ENCODE peak calls at places on chromosome 7, in four cellular contexts. R, F, K and D are unnamed samples.

GRCh38 chr7:36651404-36651803 is 72.9 kb downstream of the AOAH start:
- DNase-seq in R (no peak), K (no peak), F (no peak), D (no peak)

GRCh38 chr7:49320083-49320482 is 395.7 kb downstream of the CDC14C start:
- DNase-seq in K (no peak), F (no peak), R (no peak), D (no peak)

GRCh38 chr7:128840326-128841170 is 10.3 kb downstream of the FLNC start:
- DNase-seq in R (no peak), F (no peak), K (no peak), D (no peak)

GRCh38 chr7:87474533-87475358 is 734 bp downstream of the ABCB4 start:
- DNase-seq in R (peak; percentile 96), K (no peak), F (no peak), D (peak; percentile 46)

GRCh38 chr7:126140858-126141491 is 1111.8 kb downstream of the GRM8 start:
- DNase-seq in F (no peak), K (no peak), R (no peak), D (no peak)

GRCh38 chr7:55073051-55073511 is 54.3 kb downstream of the EGFR start:
- DNase-seq in R (peak; percentile 90), K (no peak), F (no peak), D (no peak)

GRCh38 chr7:157228864-157229422 is 90.2 kb downstream of the UBE3C start:
- DNase-seq in K (peak; percentile 27), R (no peak), F (peak; percentile 41), D (peak; percentile 36)

GRCh38 chr7:157358041-157358752 is 21.4 kb downstream of the DNAJB6 start:
- DNase-seq in K (no peak), R (no peak), F (no peak), D (no peak)

GRCh38 chr7:155645652-155646051 is 1.2 kb downstream of the RBM33 start:
- DNase-seq in F (no peak), R (no peak), K (no peak), D (peak; percentile 19)

GRCh38 chr7:42237162-42237821 is at the start of gene GLI3:
- DNase-seq in R (no peak), F (peak; percentile 70), K (no peak), D (peak; percentile 90)

GRCh38 chr7:101816499-101817030 is 861 bp upstream of the CUX1 start:
- DNase-seq in F (peak; percentile 77), K (no peak), R (no peak), D (no peak)

GRCh38 chr7:953547-954327 is 743 bp downstream of the ADAP1 start:
- DNase-seq in K (peak; percentile 59), F (no peak), R (no peak), D (no peak)

GRCh38 chr7:45626441-45627430 is 52.6 kb downstream of the ADCY1 start:
- DNase-seq in F (no peak), K (no peak), R (no peak), D (no peak)

GRCh38 chr7:114426824-114427223 is 12.2 kb downstream of the FOXP2 start:
- DNase-seq in F (no peak), R (no peak), K (no peak), D (peak; percentile 49)

GRCh38 chr7:146772581-146772980 is 656.0 kb downstream of the CNTNAP2 start:
- DNase-seq in R (no peak), F (no peak), K (no peak), D (no peak)

GRCh38 chr7:100396421-100396982 is 23.2 kb downstream of the PILRA start:
- DNase-seq in K (no peak), R (peak; percentile 93), F (no peak), D (no peak)

GRCh38 chr7:50939026-50939425 is 156.3 kb upstream of the GRB10 start:
- DNase-seq in F (no peak), K (no peak), R (no peak), D (no peak)

GRCh38 chr7:45893996-45894664 is 5.8 kb downstream of the IGFBP1 start:
- DNase-seq in F (no peak), R (no peak), K (no peak), D (no peak)

GRCh38 chr7:130901209-130901783 is 167.3 kb upstream of the KLF14 start:
- DNase-seq in R (no peak), F (no peak), K (no peak), D (no peak)

GRCh38 chr7:36283171-36283570 is 106.5 kb upstream of the ANLN start:
- DNase-seq in R (no peak), F (no peak), K (no peak), D (no peak)

GRCh38 chr7:156473476-156474240 is 166.9 kb upstream of the RNF32 start:
- DNase-seq in R (no peak), F (peak; percentile 67), K (peak; percentile 25), D (peak; percentile 31)

GRCh38 chr7:125641884-125642283 is 712.3 kb upstream of the POT1 start:
- DNase-seq in R (no peak), F (no peak), K (no peak), D (no peak)

GRCh38 chr7:23380556-23380955 is 81.4 kb downstream of the MALSU1 start:
- DNase-seq in F (no peak), R (no peak), K (no peak), D (no peak)

GRCh38 chr7:98758157-98758556 is 111.7 kb downstream of the TMEM130 start:
- DNase-seq in F (no peak), R (no peak), K (no peak), D (no peak)
- H3K79me2 ChIP-seq in F (no peaks in the 10 kb centered on the region), R (no peaks in the 10 kb centered on the region), K (no peaks in the 10 kb centered on the region), D (no peaks in the 10 kb centered on the region)

DNA sequence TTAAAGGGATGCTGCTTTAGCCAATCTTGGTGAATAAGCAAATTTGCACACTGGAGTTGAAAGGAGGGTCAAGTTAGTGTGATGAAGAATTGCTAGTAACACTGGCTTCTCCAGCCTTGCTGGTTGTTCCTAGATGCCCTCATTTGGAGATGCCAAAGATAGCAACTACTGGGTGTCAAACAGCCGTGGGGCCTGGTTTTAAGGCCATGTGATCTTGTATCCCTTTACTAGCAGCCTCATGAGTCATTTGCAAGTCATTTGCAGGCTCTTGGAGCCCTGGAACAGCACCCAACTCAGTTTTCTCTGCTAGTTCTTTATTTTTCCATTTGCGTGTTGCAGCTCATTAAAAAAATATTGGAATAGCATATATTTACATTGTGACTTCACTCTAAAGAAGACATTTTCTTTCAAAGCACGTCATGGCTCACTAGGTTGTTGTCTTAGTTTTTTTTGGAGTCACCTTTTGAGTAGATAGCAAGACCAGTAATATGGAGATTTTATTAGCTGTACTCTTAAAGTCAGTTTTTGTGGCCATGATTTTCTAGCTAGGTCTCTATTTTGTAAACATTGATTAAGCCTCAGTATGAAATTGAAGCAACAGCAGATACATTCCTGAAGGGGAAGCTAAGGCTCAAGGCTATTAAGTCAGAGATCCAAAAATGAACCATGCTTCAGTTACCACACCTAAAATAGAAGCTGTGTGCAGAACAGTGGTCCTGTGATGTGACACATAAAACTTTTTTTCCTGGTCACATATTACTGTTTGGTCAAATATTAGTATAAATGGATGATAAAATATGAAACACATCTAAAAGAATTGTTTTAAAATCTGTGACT is 1.3 kb downstream of the LSMEM1 start:
- DNase-seq in K (no peak), F (peak; percentile 50), R (no peak), D (peak; percentile 41)
- H3K27ac ChIP-seq in K (no peak overlapping the region), F (no peak overlapping the region), R (no peak overlapping the region), D (peak overlapping the region; percentile 28)

GRCh38 chr7:6171532-6172330 is 100.7 kb downstream of the CYTH3 start:
- DNase-seq in F (no peak), R (no peak), K (no peak), D (no peak)

GRCh38 chr7:6178273-6179029 is 94.0 kb downstream of the CYTH3 start:
- DNase-seq in K (no peak), F (no peak), R (no peak), D (no peak)

GRCh38 chr7:6179620-6180343 is 92.6 kb downstream of the CYTH3 start:
- DNase-seq in R (no peak), F (no peak), K (no peak), D (no peak)

GRCh38 chr7:6172331-6173295 is 99.8 kb downstream of the CYTH3 start:
- DNase-seq in K (no peak), R (no peak), F (no peak), D (no peak)

GRCh38 chr7:6175642-6176041 is 96.8 kb downstream of the CYTH3 start:
- DNase-seq in R (no peak), K (no peak), F (no peak), D (no peak)
- TF ChIP-seq MYC in R (no peak), K (no peak), F (no peak), D (no peak)

GRCh38 chr7:148753224-148753623 is 54.5 kb downstream of the CUL1 start:
- DNase-seq in R (no peak), F (peak; percentile 63), K (no peak), D (no peak)
- H3K79me2 ChIP-seq in R (no peaks in the 10 kb centered on the region), F (peaks cover 16% of the 10 kb centered on the region), K (peaks cover 4% of the 10 kb centered on the region), D (peaks cover 27% of the 10 kb centered on the region)

DNA sequence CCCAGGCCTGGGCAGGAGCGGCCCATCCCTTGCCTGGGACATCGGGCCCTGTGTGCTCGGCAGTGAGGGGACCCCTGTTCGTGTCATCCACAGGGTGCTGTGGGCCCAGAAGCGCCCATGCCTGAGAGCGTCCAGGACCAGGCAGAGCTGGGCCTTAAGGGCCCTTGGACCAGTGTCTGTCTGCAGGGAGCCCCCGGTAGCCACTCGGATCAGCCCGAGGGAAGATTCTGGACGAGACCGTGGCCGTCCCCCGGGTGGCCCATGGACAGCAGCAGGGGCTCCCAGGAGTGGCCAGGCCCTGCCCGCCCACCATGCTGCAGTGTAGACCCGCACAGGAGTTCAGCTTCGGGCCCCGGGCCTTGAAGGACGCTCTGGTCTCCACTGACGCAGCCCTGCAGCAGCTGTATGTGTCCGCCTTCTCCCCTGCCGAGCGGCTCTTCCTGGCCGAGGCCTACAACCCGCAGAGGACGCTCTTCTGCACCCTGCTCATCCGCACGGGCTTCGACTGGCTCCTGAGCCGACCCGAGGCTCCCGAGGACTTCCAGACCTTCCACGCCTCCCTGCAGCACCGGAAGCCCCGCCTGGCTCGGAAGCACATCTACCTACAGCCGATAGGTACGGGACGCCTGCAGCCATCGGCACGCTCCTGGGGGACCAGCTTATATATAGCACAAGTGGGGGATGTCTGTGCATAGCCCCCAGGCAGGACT is 12.3 kb downstream of the AMZ1 start:
- DNase-seq in K (no peak), F (no peak), R (no peak), D (no peak)
- H3K27ac ChIP-seq in K (no peak overlapping the region), F (no peak overlapping the region), R (no peak overlapping the region), D (no peak overlapping the region)

DNA sequence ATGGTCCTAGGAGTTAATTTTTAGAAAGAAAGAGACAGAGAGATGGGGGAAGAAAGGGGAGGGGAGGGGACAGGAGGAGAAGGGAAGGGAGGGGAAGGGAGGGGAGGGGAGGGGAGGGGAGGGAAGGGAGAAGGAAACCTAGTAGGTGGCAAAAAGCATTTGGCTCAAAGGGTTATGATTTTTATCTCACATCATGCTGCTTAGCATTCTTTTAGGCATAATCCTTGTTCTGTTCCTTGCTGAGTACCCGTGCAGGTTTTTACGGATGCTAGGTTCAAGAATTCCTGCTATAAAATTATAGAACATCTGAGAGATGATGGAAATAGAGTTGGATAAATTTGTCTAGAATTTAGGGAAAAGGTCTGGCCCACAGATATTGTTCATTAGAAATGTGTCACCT is 132.4 kb upstream of the PRSS1 start:
- DNase-seq in F (no peak), K (no peak), R (no peak), D (no peak)
- TF ChIP-seq MYC in F (no peak), K (no peak), R (no peak), D (no peak)